ENCODE peak calls at places on chromosomes 6 and 20, in five cellular contexts. H is HCT116, U is GM10248, M is AG09309, K is SJSA1. J is an unnamed sample.

GRCh38 chr6:42313038-42313437 is 95.4 kb upstream of the MRPS10 start:
- DNase-seq in H (no peak), U (no peak), M (no peak), K (peak; percentile 55), J (peak; percentile 44)

GRCh38 chr20:57161478-57162194 is 104.8 kb downstream of the BMP7 start:
- DNase-seq in H (no peak), U (no peak), M (no peak), K (no peak), J (no peak)

GRCh38 chr20:41380551-41381262 is 14.1 kb upstream of the EMILIN3 start:
- DNase-seq in H (no peak), U (no peak), M (no peak), K (no peak), J (no peak)

GRCh38 chr20:32356935-32357868 is 929 bp upstream of the ASXL1 start:
- DNase-seq in H (peak; percentile 15), U (no peak), M (no peak), K (no peak), J (no peak)

GRCh38 chr6:36642913-36643817 is 35.3 kb upstream of the CDKN1A start:
- DNase-seq in H (no peak), U (no peak), M (peak; percentile 61), K (peak; percentile 79), J (peak; percentile 48)

GRCh38 chr20:63658749-63659187 is 656 bp downstream of the RTEL1 start:
- DNase-seq in H (no peak), U (no peak), M (no peak), K (no peak), J (no peak)

GRCh38 chr20:47586648-47587306 is 85.1 kb downstream of the NCOA3 start:
- DNase-seq in H (no peak), U (no peak), M (no peak), K (no peak), J (no peak)

GRCh38 chr6:15922510-15923307 is 206.2 kb upstream of the MYLIP start:
- DNase-seq in H (no peak), U (no peak), M (peak; percentile 63), K (no peak), J (no peak)

GRCh38 chr6:14770572-14770971 is 475.3 kb upstream of the JARID2 start:
- DNase-seq in H (no peak), U (no peak), M (no peak), K (no peak), J (peak; percentile 45)

GRCh38 chr20:61253640-61254511 is 1.8 kb downstream of the CDH4 start:
- DNase-seq in H (no peak), U (no peak), M (no peak), K (no peak), J (no peak)